ENCODE peak calls at places on chromosomes 4 and X, in four cellular contexts. One of them, this sample, is unnamed.

GRCh38 chr4:97507587-97508245 is 635.6 kb downstream of the STPG2 start:
- DNase-seq in stimulated activated CD4-positive, alpha-beta T cell treated with anti-CD3 and anti-CD28 coated beads, TNF-alpha, amount 100 ng/mL, for 48 hours: no peak
- DNase-seq in HTR-8/SVneo: peak
- DNase-seq in NCI-H1092 treated with DMSO at 0.1 percent for 48 hours: no peak
- DNase-seq in this sample: no peak

GRCh38 chr4:89353514-89353913 is 45.9 kb upstream of the GPRIN3 start:
- DNase-seq in stimulated activated CD4-positive, alpha-beta T cell treated with anti-CD3 and anti-CD28 coated beads, TNF-alpha, amount 100 ng/mL, for 48 hours: no peak
- DNase-seq in HTR-8/SVneo: no peak
- DNase-seq in NCI-H1092 treated with DMSO at 0.1 percent for 48 hours: no peak
- DNase-seq in this sample: no peak

GRCh38 chr4:121308328-121308663 is 72.5 kb downstream of the QRFPR start:
- DNase-seq in stimulated activated CD4-positive, alpha-beta T cell treated with anti-CD3 and anti-CD28 coated beads, TNF-alpha, amount 100 ng/mL, for 48 hours: no peak
- DNase-seq in HTR-8/SVneo: no peak
- DNase-seq in NCI-H1092 treated with DMSO at 0.1 percent for 48 hours: no peak
- DNase-seq in this sample: no peak

GRCh38 chr4:159455675-159456235 is 352.9 kb downstream of the RAPGEF2 start:
- DNase-seq in stimulated activated CD4-positive, alpha-beta T cell treated with anti-CD3 and anti-CD28 coated beads, TNF-alpha, amount 100 ng/mL, for 48 hours: no peak
- DNase-seq in HTR-8/SVneo: peak
- DNase-seq in NCI-H1092 treated with DMSO at 0.1 percent for 48 hours: peak
- DNase-seq in this sample: peak

GRCh38 chr4:37002625-37003024 is 241.9 kb upstream of the NWD2 start:
- DNase-seq in stimulated activated CD4-positive, alpha-beta T cell treated with anti-CD3 and anti-CD28 coated beads, TNF-alpha, amount 100 ng/mL, for 48 hours: no peak
- DNase-seq in HTR-8/SVneo: no peak
- DNase-seq in NCI-H1092 treated with DMSO at 0.1 percent for 48 hours: no peak
- DNase-seq in this sample: no peak

GRCh38 chrX:37380920-37381319 is 31.8 kb downstream of the PRRG1 start:
- DNase-seq in stimulated activated CD4-positive, alpha-beta T cell treated with anti-CD3 and anti-CD28 coated beads, TNF-alpha, amount 100 ng/mL, for 48 hours: no peak
- DNase-seq in HTR-8/SVneo: no peak
- DNase-seq in NCI-H1092 treated with DMSO at 0.1 percent for 48 hours: no peak
- DNase-seq in this sample: no peak

GRCh38 chrX:74535211-74535621 is 79.2 kb downstream of the RLIM start:
- DNase-seq in stimulated activated CD4-positive, alpha-beta T cell treated with anti-CD3 and anti-CD28 coated beads, TNF-alpha, amount 100 ng/mL, for 48 hours: no peak
- DNase-seq in HTR-8/SVneo: peak
- DNase-seq in NCI-H1092 treated with DMSO at 0.1 percent for 48 hours: peak
- DNase-seq in this sample: peak

GRCh38 chr4:132691668-132692067 is 457.4 kb upstream of the PCDH10 start:
- DNase-seq in stimulated activated CD4-positive, alpha-beta T cell treated with anti-CD3 and anti-CD28 coated beads, TNF-alpha, amount 100 ng/mL, for 48 hours: no peak
- DNase-seq in HTR-8/SVneo: no peak
- DNase-seq in NCI-H1092 treated with DMSO at 0.1 percent for 48 hours: no peak
- DNase-seq in this sample: no peak

GRCh38 chr4:106659386-106659785 is 290.8 kb upstream of the GIMD1 start:
- DNase-seq in stimulated activated CD4-positive, alpha-beta T cell treated with anti-CD3 and anti-CD28 coated beads, TNF-alpha, amount 100 ng/mL, for 48 hours: no peak
- DNase-seq in HTR-8/SVneo: no peak
- DNase-seq in NCI-H1092 treated with DMSO at 0.1 percent for 48 hours: no peak
- DNase-seq in this sample: no peak

GRCh38 chr4:172480471-172480870 is 667.3 kb downstream of the GALNTL6 start:
- DNase-seq in stimulated activated CD4-positive, alpha-beta T cell treated with anti-CD3 and anti-CD28 coated beads, TNF-alpha, amount 100 ng/mL, for 48 hours: no peak
- DNase-seq in HTR-8/SVneo: no peak
- DNase-seq in NCI-H1092 treated with DMSO at 0.1 percent for 48 hours: no peak
- DNase-seq in this sample: no peak

GRCh38 chrX:86148024-86148511 is at the start of gene DACH2:
- DNase-seq in stimulated activated CD4-positive, alpha-beta T cell treated with anti-CD3 and anti-CD28 coated beads, TNF-alpha, amount 100 ng/mL, for 48 hours: peak
- DNase-seq in HTR-8/SVneo: no peak
- DNase-seq in NCI-H1092 treated with DMSO at 0.1 percent for 48 hours: peak
- DNase-seq in this sample: peak

GRCh38 chr4:801436-802124 is 24.3 kb downstream of the CPLX1 start:
- DNase-seq in stimulated activated CD4-positive, alpha-beta T cell treated with anti-CD3 and anti-CD28 coated beads, TNF-alpha, amount 100 ng/mL, for 48 hours: no peak
- DNase-seq in HTR-8/SVneo: no peak
- DNase-seq in NCI-H1092 treated with DMSO at 0.1 percent for 48 hours: no peak
- DNase-seq in this sample: no peak

GRCh38 chr4:123350191-123350544 is 46.4 kb upstream of the SPRY1 start:
- DNase-seq in stimulated activated CD4-positive, alpha-beta T cell treated with anti-CD3 and anti-CD28 coated beads, TNF-alpha, amount 100 ng/mL, for 48 hours: no peak
- DNase-seq in HTR-8/SVneo: no peak
- DNase-seq in NCI-H1092 treated with DMSO at 0.1 percent for 48 hours: peak
- DNase-seq in this sample: peak

GRCh38 chr4:153623491-153623890 is 60.6 kb upstream of the TLR2 start:
- DNase-seq in stimulated activated CD4-positive, alpha-beta T cell treated with anti-CD3 and anti-CD28 coated beads, TNF-alpha, amount 100 ng/mL, for 48 hours: no peak
- DNase-seq in HTR-8/SVneo: no peak
- DNase-seq in NCI-H1092 treated with DMSO at 0.1 percent for 48 hours: no peak
- DNase-seq in this sample: no peak

GRCh38 chrX:121579016-121579760 is 531.8 kb downstream of the GLUD2 start:
- DNase-seq in stimulated activated CD4-positive, alpha-beta T cell treated with anti-CD3 and anti-CD28 coated beads, TNF-alpha, amount 100 ng/mL, for 48 hours: peak
- DNase-seq in HTR-8/SVneo: no peak
- DNase-seq in NCI-H1092 treated with DMSO at 0.1 percent for 48 hours: peak
- DNase-seq in this sample: peak

GRCh38 chr4:95571577-95571976 is 22.8 kb upstream of the UNC5C start:
- DNase-seq in stimulated activated CD4-positive, alpha-beta T cell treated with anti-CD3 and anti-CD28 coated beads, TNF-alpha, amount 100 ng/mL, for 48 hours: no peak
- DNase-seq in HTR-8/SVneo: no peak
- DNase-seq in NCI-H1092 treated with DMSO at 0.1 percent for 48 hours: no peak
- DNase-seq in this sample: no peak

GRCh38 chr4:87574996-87575395 is 33.3 kb upstream of the DSPP start:
- DNase-seq in stimulated activated CD4-positive, alpha-beta T cell treated with anti-CD3 and anti-CD28 coated beads, TNF-alpha, amount 100 ng/mL, for 48 hours: no peak
- DNase-seq in HTR-8/SVneo: no peak
- DNase-seq in NCI-H1092 treated with DMSO at 0.1 percent for 48 hours: no peak
- DNase-seq in this sample: no peak

GRCh38 chrX:102637561-102637960 is 13.7 kb upstream of the GPRASP1 start:
- DNase-seq in stimulated activated CD4-positive, alpha-beta T cell treated with anti-CD3 and anti-CD28 coated beads, TNF-alpha, amount 100 ng/mL, for 48 hours: no peak
- DNase-seq in HTR-8/SVneo: no peak
- DNase-seq in NCI-H1092 treated with DMSO at 0.1 percent for 48 hours: no peak
- DNase-seq in this sample: no peak

GRCh38 chr4:177077572-177077971 is 232.1 kb upstream of the NEIL3 start:
- DNase-seq in stimulated activated CD4-positive, alpha-beta T cell treated with anti-CD3 and anti-CD28 coated beads, TNF-alpha, amount 100 ng/mL, for 48 hours: no peak
- DNase-seq in HTR-8/SVneo: no peak
- DNase-seq in NCI-H1092 treated with DMSO at 0.1 percent for 48 hours: no peak
- DNase-seq in this sample: no peak

GRCh38 chr4:38547052-38547451 is 116.9 kb upstream of the KLF3 start:
- DNase-seq in stimulated activated CD4-positive, alpha-beta T cell treated with anti-CD3 and anti-CD28 coated beads, TNF-alpha, amount 100 ng/mL, for 48 hours: no peak
- DNase-seq in HTR-8/SVneo: no peak
- DNase-seq in NCI-H1092 treated with DMSO at 0.1 percent for 48 hours: no peak
- DNase-seq in this sample: no peak

GRCh38 chrX:111127038-111127437 is 31.0 kb downstream of the PAK3 start:
- DNase-seq in stimulated activated CD4-positive, alpha-beta T cell treated with anti-CD3 and anti-CD28 coated beads, TNF-alpha, amount 100 ng/mL, for 48 hours: no peak
- DNase-seq in HTR-8/SVneo: no peak
- DNase-seq in NCI-H1092 treated with DMSO at 0.1 percent for 48 hours: no peak
- DNase-seq in this sample: no peak

GRCh38 chrX:119121341-119121740 is 6.3 kb downstream of the KIAA1210 start:
- DNase-seq in stimulated activated CD4-positive, alpha-beta T cell treated with anti-CD3 and anti-CD28 coated beads, TNF-alpha, amount 100 ng/mL, for 48 hours: no peak
- DNase-seq in HTR-8/SVneo: no peak
- DNase-seq in NCI-H1092 treated with DMSO at 0.1 percent for 48 hours: no peak
- DNase-seq in this sample: no peak

GRCh38 chr4:10092481-10093272 is 23.9 kb downstream of the WDR1 start:
- DNase-seq in stimulated activated CD4-positive, alpha-beta T cell treated with anti-CD3 and anti-CD28 coated beads, TNF-alpha, amount 100 ng/mL, for 48 hours: no peak
- DNase-seq in HTR-8/SVneo: no peak
- DNase-seq in NCI-H1092 treated with DMSO at 0.1 percent for 48 hours: no peak
- DNase-seq in this sample: no peak